ENCODE peak calls at places on chromosomes 5 and 9, in eight cellular contexts. B, V, G, Y, I, Q, X and Z are unnamed samples.

GRCh38 chr5:142316051-142316450 is 8.8 kb downstream of the SPRY4 start:
- DNase-seq in I (no peak), B (no peak), V (peak; percentile 78), Q (peak; percentile 25), X (no peak), G (no peak), Y (no peak), Z (no peak)

GRCh38 chr9:32677931-32678330 is 42.5 kb upstream of the TAF1L start:
- DNase-seq in B (no peak), G (no peak), Y (no peak), Q (no peak), I (no peak), X (no peak), V (no peak), Z (no peak)

GRCh38 chr9:129225815-129226214 is 47.8 kb upstream of the IER5L start:
- DNase-seq in Y (peak; percentile 87), Q (no peak), X (peak; percentile 44), I (no peak), V (peak; percentile 56), B (no peak), G (no peak), Z (peak; percentile 89)

GRCh38 chr5:34676409-34676808 is 20.3 kb downstream of the RAI14 start:
- DNase-seq in G (no peak), Q (no peak), Y (no peak), V (no peak), X (no peak), I (no peak), B (no peak), Z (no peak)

GRCh38 chr5:14449052-14449661 is 132.4 kb upstream of the OTULINL start:
- DNase-seq in G (no peak), B (no peak), Q (no peak), Y (no peak), V (peak; percentile 72), X (peak; percentile 56), I (no peak), Z (no peak)

GRCh38 chr9:77316058-77316457 is 138.7 kb downstream of the VPS13A start:
- DNase-seq in X (no peak), Y (no peak), Q (no peak), B (no peak), I (no peak), V (no peak), G (no peak), Z (no peak)

GRCh38 chr5:144206136-144206535 is 35.5 kb downstream of the KCTD16 start:
- DNase-seq in G (no peak), Q (no peak), V (no peak), I (no peak), Y (no peak), B (no peak), X (no peak), Z (no peak)

GRCh38 chr5:76926329-76927105 is 26.3 kb upstream of the CRHBP start:
- DNase-seq in V (no peak), I (no peak), X (no peak), Y (no peak), B (no peak), Q (no peak), G (no peak), Z (no peak)

GRCh38 chr5:158882236-158882635 is 217.5 kb downstream of the EBF1 start:
- DNase-seq in G (no peak), B (no peak), I (no peak), X (no peak), Q (no peak), V (no peak), Y (no peak), Z (no peak)

GRCh38 chr5:84382363-84383295 is 2.1 kb downstream of the EDIL3 start:
- DNase-seq in X (peak; percentile 79), Q (no peak), B (no peak), I (no peak), V (peak; percentile 51), G (no peak), Y (peak; percentile 69), Z (peak; percentile 89)

GRCh38 chr9:93218161-93218560 is 34.2 kb downstream of the WNK2 start:
- DNase-seq in B (no peak), V (no peak), X (no peak), G (no peak), Q (no peak), I (no peak), Y (no peak), Z (no peak)

GRCh38 chr9:37994639-37995347 is 74.2 kb downstream of the SHB start:
- DNase-seq in Y (no peak), Q (no peak), B (no peak), I (no peak), V (peak; percentile 95), X (peak; percentile 53), G (peak; percentile 66), Z (no peak)

GRCh38 chr9:95098391-95098921 is 219.1 kb downstream of the FANCC start:
- DNase-seq in Q (no peak), X (no peak), V (no peak), I (no peak), B (no peak), G (no peak), Y (no peak), Z (no peak)

GRCh38 chr5:136766456-136766855 is 401.1 kb upstream of the TRPC7 start:
- DNase-seq in X (no peak), V (no peak), G (no peak), Q (no peak), B (no peak), Y (no peak), I (no peak), Z (no peak)

GRCh38 chr5:139140631-139141071 is 57.5 kb downstream of the SIL1 start:
- DNase-seq in Q (peak; percentile 54), I (no peak), Y (no peak), X (no peak), G (no peak), B (no peak), V (peak; percentile 33), Z (no peak)

GRCh38 chr5:53355930-53356329 is 124.5 kb upstream of the FST start:
- DNase-seq in Y (no peak), I (no peak), B (no peak), G (no peak), V (no peak), X (no peak), Q (no peak), Z (no peak)

DNA sequence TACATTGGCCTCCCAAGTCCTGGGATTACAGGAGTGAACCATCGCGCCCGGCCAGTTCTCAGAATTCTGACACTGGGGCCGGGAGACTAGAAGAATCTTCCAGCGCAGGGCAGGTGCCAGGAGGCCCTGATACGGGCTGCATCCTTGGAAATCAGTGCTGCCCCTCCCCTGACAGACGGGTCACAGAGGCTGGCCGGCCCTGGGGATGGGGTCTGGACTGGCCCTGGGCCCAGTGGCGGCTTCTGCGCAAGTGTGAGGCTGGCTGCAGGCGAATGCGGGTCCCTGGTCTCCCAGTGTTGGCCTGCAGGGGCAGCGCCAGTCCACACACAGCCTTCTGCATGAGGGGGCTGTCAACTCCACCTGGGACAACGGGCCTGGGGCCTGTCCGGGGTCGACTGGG is 831 bp upstream of the TBC1D9B start:
- DNase-seq in I (no peak), Y (peak; percentile 90), X (no peak), Q (no peak), G (no peak), B (peak; percentile 32), V (no peak), Z (peak; percentile 89)
- TF ChIP-seq CTCF in I (no peak), Y (peak; percentile 66), X (no peak), Q (peak; percentile 13), G (no peak), B (peak; percentile 79), V (no peak), Z (peak; percentile 73)

GRCh38 chr5:124439609-124440008 is 306.8 kb downstream of the ZNF608 start:
- DNase-seq in G (no peak), I (no peak), V (no peak), B (no peak), Y (no peak), Q (no peak), X (no peak), Z (no peak)

GRCh38 chr5:124445220-124445619 is 301.2 kb downstream of the ZNF608 start:
- DNase-seq in B (no peak), Q (no peak), G (no peak), X (no peak), V (no peak), I (no peak), Y (no peak), Z (no peak)

GRCh38 chr5:124446125-124446524 is 300.3 kb downstream of the ZNF608 start:
- DNase-seq in Q (no peak), B (no peak), G (no peak), I (no peak), X (no peak), V (no peak), Y (no peak), Z (no peak)

GRCh38 chr5:124440471-124440870 is 306.0 kb downstream of the ZNF608 start:
- DNase-seq in G (no peak), Y (no peak), Q (no peak), X (no peak), I (no peak), B (no peak), V (no peak), Z (no peak)

GRCh38 chr5:124444147-124444775 is 302.2 kb downstream of the ZNF608 start:
- DNase-seq in G (peak; percentile 59), B (no peak), Q (peak; percentile 72), V (no peak), Y (no peak), I (no peak), X (no peak), Z (no peak)
- H3K9ac ChIP-seq in G (no peak overlapping the region), B (no peak overlapping the region), Q (no peak overlapping the region), V (no peak overlapping the region), Y (no peak overlapping the region), I (no peak overlapping the region), X (no peak overlapping the region), Z (no peak overlapping the region)

GRCh38 chr5:1897816-1898450 is 15.2 kb upstream of the IRX4 start:
- DNase-seq in B (no peak), Y (no peak), X (no peak), Q (no peak), G (no peak), V (no peak), I (no peak), Z (no peak)
- TF ChIP-seq CTCF in B (no peak), Y (no peak), X (no peak), Q (no peak), G (no peak), V (no peak), I (no peak), Z (no peak)

DNA sequence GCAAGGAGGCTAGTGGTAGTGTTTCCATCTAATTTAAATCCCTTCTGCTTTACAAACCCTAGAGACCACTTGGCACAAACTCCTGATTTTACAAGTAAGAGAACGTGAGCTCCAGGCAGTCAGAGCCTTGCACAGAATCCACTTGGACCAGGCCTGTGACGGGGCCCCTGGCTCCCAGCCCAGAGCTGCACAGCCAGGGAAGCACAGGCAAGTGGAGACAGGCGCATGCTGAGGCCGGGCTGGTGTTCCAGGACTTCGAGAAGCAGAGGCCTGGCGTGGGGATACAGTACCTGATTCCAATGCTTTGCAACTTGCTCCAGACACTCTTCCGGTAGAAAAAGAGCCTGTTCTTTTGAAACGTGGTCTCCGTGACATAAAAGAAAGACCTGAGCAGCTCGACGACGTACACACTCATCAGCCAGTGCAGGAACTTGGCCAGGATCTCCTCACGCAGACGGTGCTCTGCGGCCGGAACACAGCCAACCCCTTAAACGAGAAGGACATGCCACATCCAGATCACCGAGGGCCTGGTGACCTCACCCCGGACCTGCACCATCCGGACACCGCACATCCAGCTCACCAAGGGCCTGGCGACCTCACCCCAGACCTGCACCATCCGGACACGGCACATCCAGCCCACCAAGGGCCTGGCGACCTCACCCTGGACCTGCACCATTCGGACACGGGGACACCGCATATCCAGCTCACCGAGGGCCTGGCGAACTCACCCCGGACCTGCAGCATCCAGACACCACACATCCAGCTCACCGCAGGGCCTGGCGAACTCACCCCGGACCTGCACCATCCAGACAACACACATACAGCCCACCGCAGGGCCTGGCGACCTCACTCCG is 12.5 kb downstream of the TERT start:
- DNase-seq in Q (no peak), G (no peak), V (no peak), B (no peak), Y (peak; percentile 22), I (no peak), X (peak; percentile 15), Z (peak; percentile 29)
- H3K9ac ChIP-seq in Q (no peak overlapping the region), G (no peak overlapping the region), V (no peak overlapping the region), B (no peak overlapping the region), Y (no peak overlapping the region), I (no peak overlapping the region), X (no peak overlapping the region), Z (no peak overlapping the region)